ENCODE peak calls at places on chromosome 18, in six cellular contexts. One of them, this sample, is unnamed.

GRCh38 chr18:79484661-79485621 is 89.2 kb downstream of the NFATC1 start:
- ATAC-seq in pancreas: no peak
- ATAC-seq in naive thymus-derived CD8-positive, alpha-beta T cell: no peak
- ATAC-seq in CD4-positive, CD25-positive, alpha-beta regulatory T cell: no peak
- ATAC-seq in activated naive CD4-positive, alpha-beta T cell treated with anti-CD3 and anti-CD28 coated beads, Interleukin-2, amount 50 U/mL, for 72 hours: no peak
- ATAC-seq in gastrocnemius medialis: peak
- ATAC-seq in this sample: no peak

GRCh38 chr18:76970749-76971148 is 148.4 kb downstream of the ZNF236 start:
- ATAC-seq in pancreas: no peak
- ATAC-seq in naive thymus-derived CD8-positive, alpha-beta T cell: no peak
- ATAC-seq in CD4-positive, CD25-positive, alpha-beta regulatory T cell: no peak
- ATAC-seq in activated naive CD4-positive, alpha-beta T cell treated with anti-CD3 and anti-CD28 coated beads, Interleukin-2, amount 50 U/mL, for 72 hours: no peak
- ATAC-seq in gastrocnemius medialis: no peak
- ATAC-seq in this sample: no peak

GRCh38 chr18:47253101-47253654 is 1.7 kb upstream of the SKOR2 start:
- ATAC-seq in pancreas: no peak
- ATAC-seq in naive thymus-derived CD8-positive, alpha-beta T cell: no peak
- ATAC-seq in CD4-positive, CD25-positive, alpha-beta regulatory T cell: no peak
- ATAC-seq in activated naive CD4-positive, alpha-beta T cell treated with anti-CD3 and anti-CD28 coated beads, Interleukin-2, amount 50 U/mL, for 72 hours: no peak
- ATAC-seq in gastrocnemius medialis: no peak
- ATAC-seq in this sample: no peak

GRCh38 chr18:304887-305529 is 37.2 kb upstream of the THOC1 start:
- ATAC-seq in pancreas: no peak
- ATAC-seq in naive thymus-derived CD8-positive, alpha-beta T cell: no peak
- ATAC-seq in CD4-positive, CD25-positive, alpha-beta regulatory T cell: no peak
- ATAC-seq in activated naive CD4-positive, alpha-beta T cell treated with anti-CD3 and anti-CD28 coated beads, Interleukin-2, amount 50 U/mL, for 72 hours: no peak
- ATAC-seq in gastrocnemius medialis: no peak
- ATAC-seq in this sample: no peak

GRCh38 chr18:62346327-62347090 is 21.4 kb downstream of the TNFRSF11A start:
- ATAC-seq in pancreas: no peak
- ATAC-seq in naive thymus-derived CD8-positive, alpha-beta T cell: no peak
- ATAC-seq in CD4-positive, CD25-positive, alpha-beta regulatory T cell: no peak
- ATAC-seq in activated naive CD4-positive, alpha-beta T cell treated with anti-CD3 and anti-CD28 coated beads, Interleukin-2, amount 50 U/mL, for 72 hours: no peak
- ATAC-seq in gastrocnemius medialis: no peak
- ATAC-seq in this sample: peak

GRCh38 chr18:47981320-47981719 is 50.9 kb upstream of the SMAD2 start:
- ATAC-seq in pancreas: no peak
- ATAC-seq in naive thymus-derived CD8-positive, alpha-beta T cell: no peak
- ATAC-seq in CD4-positive, CD25-positive, alpha-beta regulatory T cell: no peak
- ATAC-seq in activated naive CD4-positive, alpha-beta T cell treated with anti-CD3 and anti-CD28 coated beads, Interleukin-2, amount 50 U/mL, for 72 hours: no peak
- ATAC-seq in gastrocnemius medialis: no peak
- ATAC-seq in this sample: no peak

GRCh38 chr18:11955299-11956029 is 25.8 kb upstream of the IMPA2 start:
- ATAC-seq in pancreas: no peak
- ATAC-seq in naive thymus-derived CD8-positive, alpha-beta T cell: no peak
- ATAC-seq in CD4-positive, CD25-positive, alpha-beta regulatory T cell: no peak
- ATAC-seq in activated naive CD4-positive, alpha-beta T cell treated with anti-CD3 and anti-CD28 coated beads, Interleukin-2, amount 50 U/mL, for 72 hours: no peak
- ATAC-seq in gastrocnemius medialis: no peak
- ATAC-seq in this sample: no peak

GRCh38 chr18:44725300-44726096 is 44.8 kb downstream of the SETBP1 start:
- ATAC-seq in pancreas: peak
- ATAC-seq in naive thymus-derived CD8-positive, alpha-beta T cell: peak
- ATAC-seq in CD4-positive, CD25-positive, alpha-beta regulatory T cell: peak
- ATAC-seq in activated naive CD4-positive, alpha-beta T cell treated with anti-CD3 and anti-CD28 coated beads, Interleukin-2, amount 50 U/mL, for 72 hours: peak
- ATAC-seq in gastrocnemius medialis: peak
- ATAC-seq in this sample: peak

GRCh38 chr18:27887711-27888495 is 289.0 kb downstream of the CDH2 start:
- ATAC-seq in pancreas: no peak
- ATAC-seq in naive thymus-derived CD8-positive, alpha-beta T cell: no peak
- ATAC-seq in CD4-positive, CD25-positive, alpha-beta regulatory T cell: no peak
- ATAC-seq in activated naive CD4-positive, alpha-beta T cell treated with anti-CD3 and anti-CD28 coated beads, Interleukin-2, amount 50 U/mL, for 72 hours: no peak
- ATAC-seq in gastrocnemius medialis: no peak
- ATAC-seq in this sample: no peak

GRCh38 chr18:23712445-23712844 is 23.2 kb downstream of the LAMA3 start:
- ATAC-seq in pancreas: no peak
- ATAC-seq in naive thymus-derived CD8-positive, alpha-beta T cell: peak
- ATAC-seq in CD4-positive, CD25-positive, alpha-beta regulatory T cell: peak
- ATAC-seq in activated naive CD4-positive, alpha-beta T cell treated with anti-CD3 and anti-CD28 coated beads, Interleukin-2, amount 50 U/mL, for 72 hours: peak
- ATAC-seq in gastrocnemius medialis: no peak
- ATAC-seq in this sample: peak

GRCh38 chr18:3147935-3148554 is 71.7 kb downstream of the MYOM1 start:
- ATAC-seq in pancreas: no peak
- ATAC-seq in naive thymus-derived CD8-positive, alpha-beta T cell: no peak
- ATAC-seq in CD4-positive, CD25-positive, alpha-beta regulatory T cell: no peak
- ATAC-seq in activated naive CD4-positive, alpha-beta T cell treated with anti-CD3 and anti-CD28 coated beads, Interleukin-2, amount 50 U/mL, for 72 hours: no peak
- ATAC-seq in gastrocnemius medialis: no peak
- ATAC-seq in this sample: no peak

GRCh38 chr18:9038277-9038871 is 64.1 kb upstream of the NDUFV2 start:
- ATAC-seq in pancreas: no peak
- ATAC-seq in naive thymus-derived CD8-positive, alpha-beta T cell: no peak
- ATAC-seq in CD4-positive, CD25-positive, alpha-beta regulatory T cell: no peak
- ATAC-seq in activated naive CD4-positive, alpha-beta T cell treated with anti-CD3 and anti-CD28 coated beads, Interleukin-2, amount 50 U/mL, for 72 hours: no peak
- ATAC-seq in gastrocnemius medialis: no peak
- ATAC-seq in this sample: no peak

GRCh38 chr18:67282796-67283195 is 233.7 kb downstream of the DSEL start:
- ATAC-seq in pancreas: no peak
- ATAC-seq in naive thymus-derived CD8-positive, alpha-beta T cell: no peak
- ATAC-seq in CD4-positive, CD25-positive, alpha-beta regulatory T cell: no peak
- ATAC-seq in activated naive CD4-positive, alpha-beta T cell treated with anti-CD3 and anti-CD28 coated beads, Interleukin-2, amount 50 U/mL, for 72 hours: no peak
- ATAC-seq in gastrocnemius medialis: no peak
- ATAC-seq in this sample: no peak

GRCh38 chr18:68438536-68438935 is 276.4 kb downstream of the TMX3 start:
- ATAC-seq in pancreas: no peak
- ATAC-seq in naive thymus-derived CD8-positive, alpha-beta T cell: no peak
- ATAC-seq in CD4-positive, CD25-positive, alpha-beta regulatory T cell: no peak
- ATAC-seq in activated naive CD4-positive, alpha-beta T cell treated with anti-CD3 and anti-CD28 coated beads, Interleukin-2, amount 50 U/mL, for 72 hours: no peak
- ATAC-seq in gastrocnemius medialis: no peak
- ATAC-seq in this sample: no peak

GRCh38 chr18:12099160-12099559 is 5.5 kb downstream of the ANKRD62 start:
- ATAC-seq in pancreas: no peak
- ATAC-seq in naive thymus-derived CD8-positive, alpha-beta T cell: no peak
- ATAC-seq in CD4-positive, CD25-positive, alpha-beta regulatory T cell: no peak
- ATAC-seq in activated naive CD4-positive, alpha-beta T cell treated with anti-CD3 and anti-CD28 coated beads, Interleukin-2, amount 50 U/mL, for 72 hours: no peak
- ATAC-seq in gastrocnemius medialis: no peak
- ATAC-seq in this sample: no peak

GRCh38 chr18:78295271-78295670 is 684.3 kb upstream of the SALL3 start:
- ATAC-seq in pancreas: no peak
- ATAC-seq in naive thymus-derived CD8-positive, alpha-beta T cell: no peak
- ATAC-seq in CD4-positive, CD25-positive, alpha-beta regulatory T cell: no peak
- ATAC-seq in activated naive CD4-positive, alpha-beta T cell treated with anti-CD3 and anti-CD28 coated beads, Interleukin-2, amount 50 U/mL, for 72 hours: no peak
- ATAC-seq in gastrocnemius medialis: no peak
- ATAC-seq in this sample: no peak

GRCh38 chr18:58402951-58403702 is 225.8 kb downstream of the ALPK2 start:
- ATAC-seq in pancreas: peak
- ATAC-seq in naive thymus-derived CD8-positive, alpha-beta T cell: no peak
- ATAC-seq in CD4-positive, CD25-positive, alpha-beta regulatory T cell: no peak
- ATAC-seq in activated naive CD4-positive, alpha-beta T cell treated with anti-CD3 and anti-CD28 coated beads, Interleukin-2, amount 50 U/mL, for 72 hours: no peak
- ATAC-seq in gastrocnemius medialis: peak
- ATAC-seq in this sample: no peak

GRCh38 chr18:31261792-31262582 is 56.0 kb upstream of the DSG1 start:
- ATAC-seq in pancreas: peak
- ATAC-seq in naive thymus-derived CD8-positive, alpha-beta T cell: no peak
- ATAC-seq in CD4-positive, CD25-positive, alpha-beta regulatory T cell: no peak
- ATAC-seq in activated naive CD4-positive, alpha-beta T cell treated with anti-CD3 and anti-CD28 coated beads, Interleukin-2, amount 50 U/mL, for 72 hours: no peak
- ATAC-seq in gastrocnemius medialis: no peak
- ATAC-seq in this sample: no peak

GRCh38 chr18:63192171-63192884 is 127.2 kb downstream of the BCL2 start:
- ATAC-seq in pancreas: no peak
- ATAC-seq in naive thymus-derived CD8-positive, alpha-beta T cell: no peak
- ATAC-seq in CD4-positive, CD25-positive, alpha-beta regulatory T cell: no peak
- ATAC-seq in activated naive CD4-positive, alpha-beta T cell treated with anti-CD3 and anti-CD28 coated beads, Interleukin-2, amount 50 U/mL, for 72 hours: no peak
- ATAC-seq in gastrocnemius medialis: no peak
- ATAC-seq in this sample: no peak

GRCh38 chr18:8937112-8937641 is 165.3 kb upstream of the NDUFV2 start:
- ATAC-seq in pancreas: no peak
- ATAC-seq in naive thymus-derived CD8-positive, alpha-beta T cell: no peak
- ATAC-seq in CD4-positive, CD25-positive, alpha-beta regulatory T cell: no peak
- ATAC-seq in activated naive CD4-positive, alpha-beta T cell treated with anti-CD3 and anti-CD28 coated beads, Interleukin-2, amount 50 U/mL, for 72 hours: no peak
- ATAC-seq in gastrocnemius medialis: no peak
- ATAC-seq in this sample: no peak

GRCh38 chr18:58211510-58211909 is 167.5 kb downstream of the NEDD4L start:
- ATAC-seq in pancreas: peak
- ATAC-seq in naive thymus-derived CD8-positive, alpha-beta T cell: no peak
- ATAC-seq in CD4-positive, CD25-positive, alpha-beta regulatory T cell: no peak
- ATAC-seq in activated naive CD4-positive, alpha-beta T cell treated with anti-CD3 and anti-CD28 coated beads, Interleukin-2, amount 50 U/mL, for 72 hours: no peak
- ATAC-seq in gastrocnemius medialis: no peak
- ATAC-seq in this sample: no peak

GRCh38 chr18:6478111-6478510 is 63.4 kb upstream of the L3MBTL4 start:
- ATAC-seq in pancreas: no peak
- ATAC-seq in naive thymus-derived CD8-positive, alpha-beta T cell: no peak
- ATAC-seq in CD4-positive, CD25-positive, alpha-beta regulatory T cell: no peak
- ATAC-seq in activated naive CD4-positive, alpha-beta T cell treated with anti-CD3 and anti-CD28 coated beads, Interleukin-2, amount 50 U/mL, for 72 hours: no peak
- ATAC-seq in gastrocnemius medialis: no peak
- ATAC-seq in this sample: no peak

GRCh38 chr18:4599312-4599711 is 144.2 kb upstream of the DLGAP1 start:
- ATAC-seq in pancreas: no peak
- ATAC-seq in naive thymus-derived CD8-positive, alpha-beta T cell: no peak
- ATAC-seq in CD4-positive, CD25-positive, alpha-beta regulatory T cell: no peak
- ATAC-seq in activated naive CD4-positive, alpha-beta T cell treated with anti-CD3 and anti-CD28 coated beads, Interleukin-2, amount 50 U/mL, for 72 hours: no peak
- ATAC-seq in gastrocnemius medialis: no peak
- ATAC-seq in this sample: no peak

GRCh38 chr18:10405014-10405493 is 49.4 kb upstream of the APCDD1 start:
- ATAC-seq in pancreas: no peak
- ATAC-seq in naive thymus-derived CD8-positive, alpha-beta T cell: no peak
- ATAC-seq in CD4-positive, CD25-positive, alpha-beta regulatory T cell: no peak
- ATAC-seq in activated naive CD4-positive, alpha-beta T cell treated with anti-CD3 and anti-CD28 coated beads, Interleukin-2, amount 50 U/mL, for 72 hours: no peak
- ATAC-seq in gastrocnemius medialis: peak
- ATAC-seq in this sample: no peak

GRCh38 chr18:64659186-64659585 is 510.3 kb upstream of the LINC00305 start:
- ATAC-seq in pancreas: no peak
- ATAC-seq in naive thymus-derived CD8-positive, alpha-beta T cell: no peak
- ATAC-seq in CD4-positive, CD25-positive, alpha-beta regulatory T cell: no peak
- ATAC-seq in activated naive CD4-positive, alpha-beta T cell treated with anti-CD3 and anti-CD28 coated beads, Interleukin-2, amount 50 U/mL, for 72 hours: no peak
- ATAC-seq in gastrocnemius medialis: no peak
- ATAC-seq in this sample: no peak

GRCh38 chr18:23618862-23619387 is 32.6 kb upstream of the NPC1 start:
- ATAC-seq in pancreas: peak
- ATAC-seq in naive thymus-derived CD8-positive, alpha-beta T cell: no peak
- ATAC-seq in CD4-positive, CD25-positive, alpha-beta regulatory T cell: peak
- ATAC-seq in activated naive CD4-positive, alpha-beta T cell treated with anti-CD3 and anti-CD28 coated beads, Interleukin-2, amount 50 U/mL, for 72 hours: peak
- ATAC-seq in gastrocnemius medialis: no peak
- ATAC-seq in this sample: peak

GRCh38 chr18:23532848-23533247 is 29.5 kb downstream of the RMC1 start:
- ATAC-seq in pancreas: no peak
- ATAC-seq in naive thymus-derived CD8-positive, alpha-beta T cell: no peak
- ATAC-seq in CD4-positive, CD25-positive, alpha-beta regulatory T cell: no peak
- ATAC-seq in activated naive CD4-positive, alpha-beta T cell treated with anti-CD3 and anti-CD28 coated beads, Interleukin-2, amount 50 U/mL, for 72 hours: no peak
- ATAC-seq in gastrocnemius medialis: no peak
- ATAC-seq in this sample: no peak

GRCh38 chr18:74692367-74693013 is 94.8 kb downstream of the ZNF407 start:
- ATAC-seq in pancreas: no peak
- ATAC-seq in naive thymus-derived CD8-positive, alpha-beta T cell: no peak
- ATAC-seq in CD4-positive, CD25-positive, alpha-beta regulatory T cell: no peak
- ATAC-seq in activated naive CD4-positive, alpha-beta T cell treated with anti-CD3 and anti-CD28 coated beads, Interleukin-2, amount 50 U/mL, for 72 hours: no peak
- ATAC-seq in gastrocnemius medialis: no peak
- ATAC-seq in this sample: no peak

GRCh38 chr18:55999641-56000040 is 411.6 kb upstream of the TCF4 start:
- ATAC-seq in pancreas: no peak
- ATAC-seq in naive thymus-derived CD8-positive, alpha-beta T cell: no peak
- ATAC-seq in CD4-positive, CD25-positive, alpha-beta regulatory T cell: no peak
- ATAC-seq in activated naive CD4-positive, alpha-beta T cell treated with anti-CD3 and anti-CD28 coated beads, Interleukin-2, amount 50 U/mL, for 72 hours: no peak
- ATAC-seq in gastrocnemius medialis: no peak
- ATAC-seq in this sample: no peak

GRCh38 chr18:64720781-64721464 is 572.0 kb upstream of the LINC00305 start:
- ATAC-seq in pancreas: peak
- ATAC-seq in naive thymus-derived CD8-positive, alpha-beta T cell: no peak
- ATAC-seq in CD4-positive, CD25-positive, alpha-beta regulatory T cell: no peak
- ATAC-seq in activated naive CD4-positive, alpha-beta T cell treated with anti-CD3 and anti-CD28 coated beads, Interleukin-2, amount 50 U/mL, for 72 hours: no peak
- ATAC-seq in gastrocnemius medialis: no peak
- ATAC-seq in this sample: no peak

GRCh38 chr18:22739243-22739642 is 193.9 kb upstream of the RBBP8 start:
- ATAC-seq in pancreas: no peak
- ATAC-seq in naive thymus-derived CD8-positive, alpha-beta T cell: no peak
- ATAC-seq in CD4-positive, CD25-positive, alpha-beta regulatory T cell: no peak
- ATAC-seq in activated naive CD4-positive, alpha-beta T cell treated with anti-CD3 and anti-CD28 coated beads, Interleukin-2, amount 50 U/mL, for 72 hours: peak
- ATAC-seq in gastrocnemius medialis: no peak
- ATAC-seq in this sample: no peak

GRCh38 chr18:63144748-63145147 is 174.8 kb downstream of the BCL2 start:
- ATAC-seq in pancreas: no peak
- ATAC-seq in naive thymus-derived CD8-positive, alpha-beta T cell: no peak
- ATAC-seq in CD4-positive, CD25-positive, alpha-beta regulatory T cell: no peak
- ATAC-seq in activated naive CD4-positive, alpha-beta T cell treated with anti-CD3 and anti-CD28 coated beads, Interleukin-2, amount 50 U/mL, for 72 hours: no peak
- ATAC-seq in gastrocnemius medialis: no peak
- ATAC-seq in this sample: no peak

GRCh38 chr18:48875314-48875941 is 75.3 kb downstream of the SMAD7 start:
- ATAC-seq in pancreas: no peak
- ATAC-seq in naive thymus-derived CD8-positive, alpha-beta T cell: no peak
- ATAC-seq in CD4-positive, CD25-positive, alpha-beta regulatory T cell: no peak
- ATAC-seq in activated naive CD4-positive, alpha-beta T cell treated with anti-CD3 and anti-CD28 coated beads, Interleukin-2, amount 50 U/mL, for 72 hours: no peak
- ATAC-seq in gastrocnemius medialis: no peak
- ATAC-seq in this sample: no peak